ENCODE peak calls at places on chromosomes 3 and 15, in eight cellular contexts. K, B, H, X, P, R, F and W are unnamed samples.
A peak's percentile ranks its signal among the peaks of the same experiment; 100 is the strongest.

GRCh38 chr3:126349071-126349470 is 8.1 kb downstream of the KLF15 start:
- DNase-seq in K (no peak), B (no peak), H (no peak), X (peak; percentile 51), P (no peak), R (no peak), F (no peak), W (no peak)

GRCh38 chr15:100537326-100537725 is 8.6 kb upstream of the CERS3 start:
- DNase-seq in K (no peak), B (no peak), H (no peak), X (no peak), P (no peak), R (no peak), F (no peak), W (no peak)

GRCh38 chr15:34436956-34437442 is 609 bp downstream of the GOLGA8A start:
- DNase-seq in K (peak; percentile 81), B (peak; percentile 57), H (peak; percentile 69), X (peak; percentile 70), P (peak; percentile 42), R (peak; percentile 46), F (no peak), W (peak; percentile 35)

GRCh38 chr3:128322030-128323022 is 144.4 kb downstream of the DNAJB8 start:
- DNase-seq in K (peak; percentile 86), B (peak; percentile 77), H (peak; percentile 62), X (peak; percentile 74), P (peak; percentile 50), R (peak; percentile 67), F (peak; percentile 40), W (no peak)

GRCh38 chr3:36792342-36792741 is 28.0 kb upstream of the DCLK3 start:
- DNase-seq in K (peak; percentile 69), B (peak; percentile 54), H (peak; percentile 18), X (no peak), P (peak; percentile 13), R (peak; percentile 47), F (no peak), W (peak; percentile 46)

GRCh38 chr3:69458798-69459197 is 72.9 kb upstream of the FRMD4B start:
- DNase-seq in K (no peak), B (no peak), H (no peak), X (no peak), P (no peak), R (no peak), F (no peak), W (no peak)

GRCh38 chr3:46858996-46859710 is 4.1 kb downstream of the MYL3 start:
- DNase-seq in K (peak; percentile 31), B (no peak), H (no peak), X (peak; percentile 40), P (no peak), R (no peak), F (no peak), W (no peak)

GRCh38 chr3:159825216-159825854 is 163.3 kb upstream of the IL12A start:
- DNase-seq in K (peak; percentile 25), B (no peak), H (no peak), X (no peak), P (no peak), R (no peak), F (peak; percentile 24), W (no peak)

GRCh38 chr3:181316481-181316880 is 326.9 kb upstream of the DNAJC19 start:
- DNase-seq in K (no peak), B (peak; percentile 25), H (no peak), X (no peak), P (no peak), R (peak; percentile 16), F (no peak), W (peak; percentile 15)

GRCh38 chr3:52291508-52292181 is 4.0 kb downstream of the GLYCTK start:
- DNase-seq in K (peak; percentile 86), B (peak; percentile 56), H (peak; percentile 47), X (no peak), P (no peak), R (no peak), F (no peak), W (no peak)

GRCh38 chr3:32455609-32456428 is 46.8 kb downstream of the CMTM6 start:
- DNase-seq in K (no peak), B (no peak), H (no peak), X (no peak), P (no peak), R (no peak), F (no peak), W (no peak)

GRCh38 chr3:62525276-62525675 is 151.9 kb upstream of the FEZF2 start:
- DNase-seq in K (no peak), B (no peak), H (no peak), X (no peak), P (peak; percentile 26), R (no peak), F (peak; percentile 3), W (no peak)

GRCh38 chr15:69784808-69785550 is 312.7 kb downstream of the TLE3 start:
- DNase-seq in K (no peak), B (no peak), H (no peak), X (no peak), P (peak; percentile 50), R (no peak), F (no peak), W (no peak)

GRCh38 chr15:44656241-44656640 is 7.2 kb downstream of the SPG11 start:
- DNase-seq in K (no peak), B (no peak), H (no peak), X (no peak), P (no peak), R (no peak), F (no peak), W (no peak)

GRCh38 chr15:100131321-100132224 is 210.2 kb downstream of the ADAMTS17 start:
- DNase-seq in K (peak; percentile 78), B (no peak), H (peak; percentile 61), X (peak; percentile 79), P (peak; percentile 18), R (peak; percentile 55), F (no peak), W (no peak)

GRCh38 chr3:129664040-129664646 is 57.7 kb upstream of the PLXND1 start:
- DNase-seq in K (no peak), B (no peak), H (no peak), X (no peak), P (no peak), R (no peak), F (no peak), W (no peak)

GRCh38 chr3:159280326-159280725 is 478.5 kb downstream of the MFSD1 start:
- DNase-seq in K (no peak), B (no peak), H (no peak), X (no peak), P (no peak), R (no peak), F (no peak), W (no peak)

GRCh38 chr3:41339758-41340157 is 140.5 kb downstream of the CTNNB1 start:
- DNase-seq in K (no peak), B (no peak), H (no peak), X (no peak), P (no peak), R (no peak), F (no peak), W (no peak)

GRCh38 chr15:37096878-37097568 is 3.3 kb downstream of the MEIS2 start:
- DNase-seq in K (peak; percentile 51), B (no peak), H (no peak), X (no peak), P (no peak), R (no peak), F (no peak), W (peak; percentile 53)

GRCh38 chr15:99424978-99425665 is 140.7 kb upstream of the MEF2A start:
- DNase-seq in K (no peak), B (no peak), H (peak; percentile 74), X (peak; percentile 50), P (peak; percentile 69), R (peak; percentile 97), F (peak; percentile 86), W (no peak)

GRCh38 chr3:177563381-177563780 is 366.1 kb upstream of the TBL1XR1 start:
- DNase-seq in K (no peak), B (no peak), H (no peak), X (no peak), P (peak; percentile 51), R (peak; percentile 37), F (no peak), W (no peak)

GRCh38 chr3:67863869-67864268 is 209.5 kb upstream of the SUCLG2 start:
- DNase-seq in K (peak; percentile 53), B (peak; percentile 31), H (no peak), X (no peak), P (no peak), R (no peak), F (no peak), W (peak; percentile 4)

GRCh38 chr3:151316267-151316991 is at the start of gene GPR87:
- DNase-seq in K (no peak), B (no peak), H (peak; percentile 46), X (no peak), P (no peak), R (no peak), F (no peak), W (no peak)

GRCh38 chr3:59607628-59608027 is 557.8 kb upstream of the CFAP20DC start:
- DNase-seq in K (no peak), B (no peak), H (no peak), X (no peak), P (peak; percentile 42), R (peak; percentile 6), F (peak; percentile 5), W (no peak)

GRCh38 chr15:80275946-80276345 is 23.9 kb upstream of the CTXND1 start:
- DNase-seq in K (no peak), B (no peak), H (no peak), X (no peak), P (peak; percentile 18), R (peak; percentile 16), F (peak; percentile 60), W (no peak)

GRCh38 chr15:73318463-73319351 is 50.1 kb downstream of the HCN4 start:
- DNase-seq in K (peak; percentile 92), B (peak; percentile 54), H (peak; percentile 12), X (peak; percentile 36), P (no peak), R (no peak), F (no peak), W (peak; percentile 43)

GRCh38 chr3:27708246-27708645 is 13.9 kb downstream of the EOMES start:
- DNase-seq in K (no peak), B (no peak), H (no peak), X (no peak), P (no peak), R (no peak), F (peak; percentile 17), W (no peak)

GRCh38 chr15:62594017-62594416 is 428.9 kb upstream of the C2CD4B start:
- DNase-seq in K (no peak), B (no peak), H (no peak), X (no peak), P (peak; percentile 28), R (no peak), F (no peak), W (no peak)

GRCh38 chr3:175338775-175339535 is 479.8 kb downstream of the NAALADL2 start:
- DNase-seq in K (no peak), B (no peak), H (no peak), X (no peak), P (peak; percentile 76), R (peak; percentile 36), F (peak; percentile 56), W (no peak)

GRCh38 chr3:11195721-11196332 is 41.5 kb downstream of the HRH1 start:
- DNase-seq in K (no peak), B (no peak), H (peak; percentile 41), X (no peak), P (peak; percentile 61), R (peak; percentile 66), F (peak; percentile 42), W (no peak)

GRCh38 chr3:48232734-48233133 is 8.2 kb upstream of the ZNF589 start:
- DNase-seq in K (peak; percentile 81), B (peak; percentile 51), H (peak; percentile 72), X (peak; percentile 79), P (peak; percentile 66), R (peak; percentile 68), F (peak; percentile 61), W (peak; percentile 51)

GRCh38 chr3:120432105-120432860 is 18.5 kb downstream of the FSTL1 start:
- DNase-seq in K (peak; percentile 57), B (no peak), H (no peak), X (no peak), P (peak; percentile 94), R (peak; percentile 94), F (no peak), W (peak; percentile 63)

GRCh38 chr3:73148653-73149052 is 87.2 kb downstream of the EBLN2 start:
- DNase-seq in K (no peak), B (no peak), H (no peak), X (no peak), P (peak; percentile 49), R (no peak), F (no peak), W (no peak)

GRCh38 chr3:134325722-134326121 is 48.5 kb downstream of the AMOTL2 start:
- DNase-seq in K (no peak), B (no peak), H (no peak), X (peak; percentile 54), P (no peak), R (no peak), F (no peak), W (no peak)